ENCODE peak calls at places on chromosomes 13 and 19, in six cellular contexts. L, A, D, Z, N and S are unnamed samples.

GRCh38 chr13:75489502-75490263 is 7.7 kb upstream of the TBC1D4 start:
- DNase-seq in L (no peak), A (no peak), D (no peak), Z (no peak), N (no peak), S (no peak)

GRCh38 chr13:51806571-51806970 is 2.6 kb upstream of the DHRS12 start:
- DNase-seq in L (no peak), A (no peak), D (no peak), Z (peak; percentile 56), N (no peak), S (peak; percentile 55)

GRCh38 chr13:112150352-112150751 is 83.4 kb downstream of the SOX1 start:
- DNase-seq in L (no peak), A (no peak), D (no peak), Z (no peak), N (no peak), S (no peak)

GRCh38 chr13:113813749-113814434 is 50.0 kb downstream of the GAS6 start:
- DNase-seq in L (peak; percentile 27), A (no peak), D (no peak), Z (no peak), N (no peak), S (no peak)

GRCh38 chr13:65656740-65657329 is 1573.3 kb downstream of the PCDH9 start:
- DNase-seq in L (no peak), A (no peak), D (peak; percentile 11), Z (no peak), N (no peak), S (peak; percentile 6)

GRCh38 chr13:24911135-24911524 is 147.2 kb downstream of the RNF17 start:
- DNase-seq in L (no peak), A (no peak), D (no peak), Z (no peak), N (no peak), S (no peak)

GRCh38 chr19:23799321-23799720 is 40.6 kb upstream of the ZNF681 start:
- DNase-seq in L (no peak), A (no peak), D (no peak), Z (no peak), N (no peak), S (peak; percentile 80)

GRCh38 chr19:49805822-49806612 is 7.1 kb downstream of the FUZ start:
- DNase-seq in L (no peak), A (no peak), D (no peak), Z (no peak), N (no peak), S (no peak)

GRCh38 chr13:66996503-66996902 is 233.6 kb downstream of the PCDH9 start:
- DNase-seq in L (no peak), A (no peak), D (no peak), Z (no peak), N (no peak), S (no peak)

GRCh38 chr13:73937420-73937819 is 196.8 kb downstream of the KLF12 start:
- DNase-seq in L (no peak), A (no peak), D (no peak), Z (no peak), N (no peak), S (no peak)

GRCh38 chr19:52191374-52191773 is 1.5 kb downstream of the PPP2R1A start:
- DNase-seq in L (no peak), A (no peak), D (no peak), Z (no peak), N (no peak), S (peak; percentile 7)

GRCh38 chr19:3055741-3056453 is 6.4 kb downstream of the TLE5 start:
- DNase-seq in L (peak; percentile 40), A (no peak), D (peak; percentile 57), Z (no peak), N (no peak), S (no peak)

GRCh38 chr19:7480222-7480974 is 8.4 kb downstream of the PEX11G start:
- DNase-seq in L (no peak), A (no peak), D (no peak), Z (no peak), N (no peak), S (no peak)

GRCh38 chr19:39671739-39672363 is 16.1 kb downstream of the LGALS16 start:
- DNase-seq in L (no peak), A (no peak), D (peak; percentile 88), Z (peak; percentile 26), N (no peak), S (peak; percentile 73)

GRCh38 chr19:52690395-52691214 is 44.2 kb downstream of the ZNF611 start:
- DNase-seq in L (peak; percentile 96), A (peak; percentile 84), D (peak; percentile 96), Z (peak; percentile 95), N (peak; percentile 82), S (peak; percentile 91)

GRCh38 chr13:111177081-111177711 is 62.1 kb downstream of the ARHGEF7 start:
- DNase-seq in L (peak; percentile 51), A (peak; percentile 33), D (no peak), Z (peak; percentile 77), N (no peak), S (no peak)

GRCh38 chr13:20037908-20038307 is 79.4 kb downstream of the ZMYM2 start:
- DNase-seq in L (no peak), A (no peak), D (no peak), Z (no peak), N (no peak), S (no peak)

GRCh38 chr19:29690842-29691241 is 24.2 kb downstream of the C19orf12 start:
- DNase-seq in L (no peak), A (no peak), D (peak; percentile 83), Z (no peak), N (no peak), S (peak; percentile 62)

GRCh38 chr13:29684441-29684840 is 89.0 kb upstream of the SLC7A1 start:
- DNase-seq in L (no peak), A (no peak), D (no peak), Z (no peak), N (no peak), S (no peak)

GRCh38 chr13:46622918-46623256 is 69.9 kb downstream of the LRCH1 start:
- DNase-seq in L (peak; percentile 29), A (no peak), D (no peak), Z (peak; percentile 63), N (no peak), S (peak; percentile 25)

GRCh38 chr19:16626796-16627193 is 1.2 kb downstream of the MED26 start:
- DNase-seq in L (no peak), A (no peak), D (no peak), Z (no peak), N (no peak), S (no peak)

GRCh38 chr19:16327911-16328823 is 3.5 kb downstream of the KLF2 start:
- DNase-seq in L (peak; percentile 86), A (peak; percentile 53), D (no peak), Z (peak; percentile 78), N (peak; percentile 68), S (peak; percentile 68)

GRCh38 chr19:38792250-38793111 is 3.5 kb downstream of the LGALS7B start:
- DNase-seq in L (peak; percentile 44), A (peak; percentile 29), D (peak; percentile 93), Z (no peak), N (no peak), S (no peak)

GRCh38 chr19:33736158-33736557 is 60.5 kb upstream of the KCTD15 start:
- DNase-seq in L (no peak), A (no peak), D (peak; percentile 26), Z (no peak), N (no peak), S (no peak)

GRCh38 chr13:49265822-49266221 is 18.1 kb downstream of the CDADC1 start:
- DNase-seq in L (no peak), A (no peak), D (no peak), Z (no peak), N (no peak), S (no peak)

GRCh38 chr13:92413452-92413851 is 813.2 kb upstream of the GPC6 start:
- DNase-seq in L (no peak), A (no peak), D (no peak), Z (no peak), N (no peak), S (no peak)

GRCh38 chr13:36344886-36345437 is 1.2 kb downstream of the SPART start:
- DNase-seq in L (no peak), A (no peak), D (peak; percentile 36), Z (peak; percentile 25), N (no peak), S (no peak)

GRCh38 chr13:36343766-36344165 is 2.4 kb downstream of the SPART start:
- DNase-seq in L (no peak), A (no peak), D (no peak), Z (no peak), N (no peak), S (no peak)

GRCh38 chr13:36345438-36346221 is 564 bp downstream of the SPART start:
- DNase-seq in L (peak; percentile 65), A (peak; percentile 34), D (peak; percentile 86), Z (peak; percentile 83), N (peak; percentile 40), S (no peak)

GRCh38 chr13:36346222-36347083 is at the start of gene SPART:
- DNase-seq in L (peak; percentile 93), A (peak; percentile 79), D (peak; percentile 92), Z (peak; percentile 93), N (peak; percentile 84), S (peak; percentile 56)

GRCh38 chr13:36344173-36344572 is 2.0 kb downstream of the SPART start:
- DNase-seq in L (no peak), A (no peak), D (peak; percentile 39), Z (no peak), N (no peak), S (no peak)
- H3K4me3 ChIP-seq in L (peak overlapping the region; percentile 80), A (no peak overlapping the region), D (peak overlapping the region; percentile 58), Z (peak overlapping the region; percentile 72), N (peak overlapping the region; percentile 78), S (no peak overlapping the region)

DNA sequence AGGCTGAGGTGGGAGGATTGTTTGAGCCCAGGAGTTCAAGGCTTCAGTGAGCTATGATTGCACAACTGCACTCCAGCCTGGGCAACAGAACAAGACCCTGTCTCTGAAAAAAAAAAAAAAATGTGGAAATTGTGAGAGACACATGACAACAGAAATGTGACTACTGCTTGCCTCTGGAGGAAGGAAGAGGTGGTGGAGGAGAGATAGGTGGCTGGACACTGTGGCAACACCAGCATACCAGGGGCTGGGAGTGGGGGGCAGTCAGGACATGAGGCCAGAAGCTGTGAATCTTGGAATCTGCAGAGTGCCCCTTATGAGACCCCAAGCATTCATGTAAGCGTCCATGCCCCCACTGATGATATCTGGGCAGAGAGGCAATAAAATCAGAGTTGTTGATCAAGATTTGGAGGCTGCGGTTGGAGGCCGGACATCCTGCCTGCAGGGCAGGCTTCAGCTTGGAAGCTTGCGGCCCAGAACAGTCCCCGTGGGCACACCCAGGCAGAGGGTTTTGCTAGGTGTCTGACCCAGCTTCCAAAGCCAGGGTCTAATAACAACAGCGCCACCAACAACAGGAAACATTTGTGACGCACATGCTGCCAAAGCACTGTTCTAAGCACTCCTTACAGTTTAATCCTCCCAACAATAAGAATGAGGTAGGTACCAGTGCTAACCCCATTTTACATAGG is 16.9 kb downstream of the FAM187B start:
- DNase-seq in L (peak; percentile 37), A (peak; percentile 60), D (no peak), Z (peak; percentile 50), N (no peak), S (peak; percentile 71)
- H3K27ac ChIP-seq in L (no peak overlapping the region), A (peak overlapping the region; percentile 91), D (no peak overlapping the region), Z (peak overlapping the region; percentile 87), N (no peak overlapping the region), S (peak overlapping the region; percentile 83)

GRCh38 chr19:17679526-17680234 is 8.5 kb downstream of the UNC13A start:
- DNase-seq in L (no peak), A (no peak), D (peak; percentile 37), Z (no peak), N (no peak), S (no peak)
- H3K4me3 ChIP-seq in L (peak overlapping the region; percentile 53), A (no peak overlapping the region), D (peak overlapping the region; percentile 60), Z (peak overlapping the region; percentile 41), N (peak overlapping the region; percentile 74), S (no peak overlapping the region)

GRCh38 chr13:93951153-93951552 is 528.3 kb downstream of the DCT start:
- DNase-seq in L (no peak), A (no peak), D (peak; percentile 7), Z (no peak), N (no peak), S (no peak)
- H3K27ac ChIP-seq in L (no peak overlapping the region), A (no peak overlapping the region), D (no peak overlapping the region), Z (no peak overlapping the region), N (no peak overlapping the region), S (no peak overlapping the region)